ENCODE peak calls at places on chromosomes 13 and 19, in six cellular contexts. P is GM23248, N is ovary, C is cardiac muscle cell, O is HAP-1, H is astrocyte. F is an unnamed sample. For H3K4me1, the result is how much of the 10 kb centered on the place peaks cover.

GRCh38 chr13:43985437-43986051 is 105.8 kb downstream of the LACC1 start:
- DNase-seq in H (no peak), P (no peak), N (no peak), C (no peak), O (no peak), F (no peak)

GRCh38 chr19:45406957-45407375 is 522 bp downstream of the POLR1G start:
- DNase-seq in N (no peak), C (no peak), O (no peak), P (peak), H (no peak), F (no peak)

GRCh38 chr19:11496391-11497163 is 9.1 kb downstream of the ZNF653 start:
- DNase-seq in O (peak), P (peak), C (peak), N (peak), H (peak), F (peak)

GRCh38 chr13:34469212-34469983 is 472.7 kb upstream of the NBEA start:
- DNase-seq in O (no peak), C (peak), P (no peak), N (no peak), H (peak), F (no peak)

GRCh38 chr13:98216135-98216565 is 39.1 kb upstream of the RNF113B start:
- DNase-seq in H (peak), O (no peak), P (peak), C (peak), N (no peak), F (peak)

GRCh38 chr19:1470864-1471513 is 8.0 kb downstream of the C19orf25 start:
- DNase-seq in N (no peak), P (peak), H (no peak), O (peak), C (no peak), F (peak)

GRCh38 chr19:38735257-38735686 is 9.0 kb downstream of the CAPN12 start:
- DNase-seq in N (no peak), P (no peak), H (no peak), O (no peak), C (no peak), F (no peak)

GRCh38 chr13:29977721-29978120 is 127.3 kb upstream of the UBL3 start:
- DNase-seq in H (no peak), C (no peak), O (no peak), P (no peak), N (no peak), F (no peak)

GRCh38 chr13:77980592-77980991 is 62.0 kb upstream of the EDNRB start:
- DNase-seq in H (peak), P (peak), C (peak), N (no peak), O (no peak), F (no peak)

GRCh38 chr19:41886761-41887710 is 4.1 kb downstream of the ARHGEF1 start:
- DNase-seq in P (no peak), O (no peak), N (no peak), H (no peak), C (no peak), F (no peak)
- H3K4me1 ChIP-seq in P (under half), O (under half), N (under half), H (under half), C (under half), F (under half)

GRCh38 chr13:93290503-93290902 is 63.9 kb downstream of the GPC6 start:
- DNase-seq in C (peak), P (peak), N (no peak), H (peak), O (no peak), F (peak)

GRCh38 chr13:93289842-93290241 is 63.2 kb downstream of the GPC6 start:
- DNase-seq in C (no peak), N (no peak), O (no peak), H (no peak), P (peak), F (no peak)

GRCh38 chr13:93293716-93294115 is 67.1 kb downstream of the GPC6 start:
- DNase-seq in H (no peak), C (no peak), O (no peak), N (no peak), P (no peak), F (no peak)

GRCh38 chr13:93286047-93286446 is 59.4 kb downstream of the GPC6 start:
- DNase-seq in O (no peak), P (no peak), N (no peak), C (no peak), H (no peak), F (peak)

GRCh38 chr13:93289047-93289446 is 62.4 kb downstream of the GPC6 start:
- DNase-seq in C (peak), N (no peak), P (peak), H (no peak), O (no peak), F (no peak)
- H3K4me1 ChIP-seq in C (under half), N (under half), P (under half), H (under half), O (under half), F (under half)

DNA sequence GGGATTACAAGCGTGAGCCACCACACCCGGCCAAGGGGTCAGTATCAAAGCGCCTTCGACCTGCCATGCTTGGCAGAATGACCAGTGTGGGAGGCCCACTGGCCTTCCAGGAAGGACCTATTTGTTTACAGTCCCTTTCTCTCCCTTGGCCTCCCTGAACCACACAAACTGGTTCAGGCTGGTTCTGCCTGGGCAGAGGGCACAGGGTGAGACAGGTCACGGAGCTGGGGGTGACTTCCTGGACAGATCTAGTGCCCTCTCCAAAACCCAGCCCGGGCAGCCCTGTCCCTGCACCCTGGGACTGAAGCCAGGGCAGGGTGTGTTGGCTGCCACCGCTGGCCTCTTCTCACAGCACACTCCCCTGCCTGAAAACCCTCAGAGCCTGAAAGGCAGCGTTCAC is 11.3 kb downstream of the PLEKHF1 start:
- DNase-seq in P (no peak), N (no peak), O (no peak), H (no peak), C (no peak), F (no peak)
- H3K4me1 ChIP-seq in P (under half), N (under half), O (under half), H (under half), C (under half), F (under half)

GRCh38 chr19:49638360-49638759 is 1.6 kb downstream of the RRAS start:
- DNase-seq in P (peak), C (peak), N (no peak), O (no peak), H (no peak), F (peak)
- H3K4me1 ChIP-seq in P (under half), C (under half), N (under half), O (under half), H (under half), F (under half)

GRCh38 chr13:99276706-99277105 is 18.5 kb upstream of the GPR18 start:
- DNase-seq in P (no peak), O (no peak), C (no peak), N (no peak), H (no peak), F (no peak)
- H3K4me1 ChIP-seq in P (under half), O (under half), C (under half), N (under half), H (under half), F (under half)

GRCh38 chr19:55646889-55647731 is 902 bp upstream of the CCDC106 start:
- DNase-seq in C (no peak), P (peak), O (no peak), H (no peak), N (no peak), F (no peak)
- H3K4me1 ChIP-seq in C (under half), P (under half), O (under half), H (under half), N (under half), F (under half)

GRCh38 chr19:12606796-12607195 is 3.8 kb downstream of the ZNF490 start:
- DNase-seq in O (no peak), N (no peak), C (no peak), H (no peak), P (peak), F (no peak)

GRCh38 chr19:12611361-12611699 is 610 bp downstream of the ZNF791 start:
- DNase-seq in P (peak), O (peak), C (peak), H (peak), N (peak), F (peak)

DNA sequence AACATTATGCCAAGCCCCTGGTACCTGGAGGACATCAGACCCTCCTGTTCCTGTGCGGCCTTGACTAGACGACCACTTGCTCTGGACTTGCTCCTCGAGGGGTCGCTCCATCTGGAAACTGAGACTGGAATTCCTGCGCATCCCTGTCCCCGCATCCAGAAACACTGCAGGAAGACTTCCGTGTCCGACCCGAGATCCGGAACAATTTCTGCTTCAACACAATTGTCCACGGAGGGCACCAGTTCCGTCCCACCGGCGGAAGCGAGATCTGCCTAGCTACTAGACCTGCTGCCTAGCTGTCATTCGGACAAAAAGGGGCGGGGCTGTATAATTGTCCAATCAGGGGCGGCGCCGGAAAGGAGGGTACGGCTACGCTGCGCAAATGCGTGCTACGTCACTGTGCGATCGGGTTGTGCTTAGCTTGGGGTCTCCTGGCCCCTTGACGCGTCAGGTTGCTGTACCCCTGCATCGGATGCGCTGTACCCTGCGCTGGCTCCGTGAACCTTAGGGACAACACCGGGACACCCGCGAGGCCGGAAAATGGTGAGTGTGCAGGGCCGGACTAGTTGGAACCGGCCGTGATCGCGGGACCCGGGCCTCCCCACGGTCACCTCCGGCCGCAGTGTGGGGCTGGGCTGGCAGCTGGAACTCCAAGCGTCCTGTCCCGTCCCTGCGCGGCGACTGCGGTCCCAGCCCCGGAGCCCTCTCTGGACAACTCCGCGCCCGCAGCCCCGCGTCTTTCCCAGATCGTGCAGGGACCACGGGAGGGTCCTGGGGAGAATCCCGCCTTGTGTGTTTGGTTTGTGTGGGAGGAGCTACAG is at the start of the genes ZNF490 and ZNF791:
- DNase-seq in N (peak), H (peak), P (peak), C (peak), O (peak), F (peak)
- H3K4me1 ChIP-seq in N (under half), H (under half), P (under half), C (under half), O (under half), F (under half)

GRCh38 chr13:33284016-33284415 is 1.5 kb downstream of the STARD13 start:
- DNase-seq in C (peak), P (peak), N (no peak), H (peak), O (no peak), F (no peak)
- H3K4me1 ChIP-seq in C (under half), P (half or more), N (under half), H (under half), O (under half), F (under half)

GRCh38 chr13:49298903-49299605 is 51.3 kb downstream of the CDADC1 start:
- DNase-seq in O (peak), P (peak), H (no peak), C (no peak), N (no peak), F (peak)

GRCh38 chr13:49296659-49297058 is 48.9 kb downstream of the CDADC1 start:
- DNase-seq in N (no peak), P (no peak), C (no peak), O (no peak), H (no peak), F (no peak)

GRCh38 chr13:49295231-49295630 is 47.5 kb downstream of the CDADC1 start:
- DNase-seq in H (no peak), O (no peak), C (no peak), N (peak), P (no peak), F (no peak)

GRCh38 chr13:49300716-49301589 is 53.2 kb downstream of the CDADC1 start:
- DNase-seq in C (peak), O (peak), H (peak), N (peak), P (peak), F (peak)

GRCh38 chr13:49297338-49297737 is 49.6 kb downstream of the CDADC1 start:
- DNase-seq in O (no peak), N (no peak), H (no peak), P (peak), C (no peak), F (no peak)
- H3K4me1 ChIP-seq in O (under half), N (under half), H (under half), P (under half), C (under half), F (under half)

F was measured in SJCRH30.